ENCODE peak calls at places on chromosome 9, in seven cellular contexts. B is PC-3, J is MM.1S, O is neural progenitor cell, F is GM23248, N is GM23338, Y is hepatocyte. L is an unnamed sample.

GRCh38 chr9:135152608-135153337 is 65.3 kb downstream of the OLFM1 start:
- DNase-seq in B (no peak), J (no peak), O (peak; percentile 46), F (no peak), N (peak; percentile 68), Y (peak; percentile 73), L (no peak)

GRCh38 chr9:129007035-129007765 is 20.9 kb downstream of the SH3GLB2 start:
- DNase-seq in B (no peak), J (no peak), O (no peak), F (no peak), N (no peak), Y (peak; percentile 22), L (no peak)

GRCh38 chr9:72509053-72509452 is 12.4 kb upstream of the TMC1 start:
- DNase-seq in B (peak; percentile 48), J (no peak), O (no peak), F (peak; percentile 80), N (no peak), Y (no peak), L (no peak)

GRCh38 chr9:95852059-95853032 is 23.1 kb upstream of the ERCC6L2 start:
- DNase-seq in B (peak; percentile 73), J (no peak), O (no peak), F (peak; percentile 75), N (no peak), Y (no peak), L (no peak)

GRCh38 chr9:127311239-127311741 is 46.7 kb downstream of the GARNL3 start:
- DNase-seq in B (peak; percentile 86), J (no peak), O (peak; percentile 55), F (peak; percentile 89), N (peak; percentile 69), Y (peak; percentile 53), L (peak; percentile 11)

GRCh38 chr9:121222524-121223171 is 21.0 kb upstream of the RAB14 start:
- DNase-seq in B (peak; percentile 61), J (peak; percentile 35), O (peak; percentile 58), F (peak; percentile 84), N (peak; percentile 59), Y (peak; percentile 53), L (peak; percentile 37)

GRCh38 chr9:26261503-26262330 is 583.5 kb upstream of the TUSC1 start:
- DNase-seq in B (peak; percentile 86), J (no peak), O (no peak), F (peak; percentile 71), N (peak; percentile 34), Y (peak; percentile 45), L (no peak)

GRCh38 chr9:5999443-6000104 is 15.8 kb downstream of the RANBP6 start:
- DNase-seq in B (no peak), J (no peak), O (no peak), F (no peak), N (no peak), Y (no peak), L (no peak)

GRCh38 chr9:93268551-93269314 is 84.8 kb downstream of the WNK2 start:
- DNase-seq in B (no peak), J (peak; percentile 95), O (no peak), F (no peak), N (no peak), Y (peak; percentile 14), L (peak; percentile 97)

GRCh38 chr9:78544260-78544659 is 247.3 kb downstream of the PSAT1 start:
- DNase-seq in B (no peak), J (no peak), O (no peak), F (no peak), N (no peak), Y (no peak), L (no peak)

GRCh38 chr9:101229606-101230005 is 155.2 kb downstream of the BAAT start:
- DNase-seq in B (no peak), J (no peak), O (no peak), F (no peak), N (no peak), Y (no peak), L (no peak)

GRCh38 chr9:101376117-101376866 is 8.5 kb downstream of the BAAT start:
- DNase-seq in B (no peak), J (no peak), O (no peak), F (peak; percentile 95), N (no peak), Y (no peak), L (no peak)

GRCh38 chr9:32875242-32875641 is 91.9 kb downstream of the TMEM215 start:
- DNase-seq in B (peak; percentile 15), J (no peak), O (no peak), F (peak; percentile 62), N (no peak), Y (no peak), L (no peak)

GRCh38 chr9:38394419-38394818 is 1.9 kb downstream of the ALDH1B1 start:
- DNase-seq in B (no peak), J (no peak), O (no peak), F (no peak), N (no peak), Y (no peak), L (no peak)
- H3K27ac ChIP-seq in B (no peak overlapping the region), J (no peak overlapping the region), O (no peak overlapping the region), F (no peak overlapping the region), N (no peak overlapping the region), Y (no peak overlapping the region), L (no peak overlapping the region)

GRCh38 chr9:81759680-81760215 is 70.4 kb upstream of the TLE1 start:
- DNase-seq in B (peak; percentile 88), J (no peak), O (no peak), F (peak; percentile 93), N (no peak), Y (peak; percentile 81), L (no peak)
- TF ChIP-seq EZH2phosphoT487 in B (no peak), J (no peak), O (no peak), F (no peak), N (no peak), Y (no peak), L (no peak)

DNA sequence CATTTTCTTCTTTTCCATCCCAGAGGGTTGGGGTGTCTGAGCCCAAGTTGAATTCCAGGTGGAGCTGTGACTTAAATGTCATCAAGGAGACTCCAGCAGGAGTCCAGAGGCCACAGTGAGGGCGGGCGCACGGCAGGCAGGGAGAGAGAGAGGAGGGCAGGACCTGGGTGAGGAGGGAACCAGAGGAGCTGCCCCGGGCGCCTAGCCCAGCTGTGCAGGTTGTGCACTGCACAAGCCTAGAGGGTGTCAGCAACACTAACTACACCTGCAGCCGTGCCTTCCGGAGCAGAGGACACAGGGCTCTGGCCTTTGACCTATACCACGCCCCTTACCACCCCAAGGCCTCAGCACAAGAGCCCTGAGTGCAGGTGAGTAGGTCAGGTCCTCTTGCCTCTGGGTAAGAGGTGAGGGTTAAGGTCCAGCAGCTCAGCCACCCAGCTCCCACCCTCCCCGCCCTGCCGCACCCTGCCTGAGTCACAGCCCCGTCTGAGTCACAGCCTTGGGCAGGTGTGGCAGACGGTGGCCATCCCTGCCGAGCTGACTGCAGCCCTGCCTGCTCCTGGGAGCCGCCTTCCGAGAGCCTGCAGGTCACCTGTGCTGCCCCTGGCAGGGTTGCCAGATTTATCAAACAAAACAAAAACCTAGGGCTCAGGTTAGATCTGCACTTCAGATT is 6.4 kb upstream of the AGPAT2 start:
- DNase-seq in B (peak; percentile 89), J (no peak), O (no peak), F (peak; percentile 71), N (no peak), Y (peak; percentile 90), L (no peak)
- H3K27ac ChIP-seq in B (peak overlapping the region; percentile 98), J (no peak overlapping the region), O (no peak overlapping the region), F (no peak overlapping the region), N (no peak overlapping the region), Y (peak overlapping the region; percentile 98), L (no peak overlapping the region)

GRCh38 chr9:132846109-132846917 is 31.8 kb downstream of the AK8 start:
- DNase-seq in B (no peak), J (no peak), O (no peak), F (no peak), N (no peak), Y (no peak), L (no peak)
- TF ChIP-seq EZH2phosphoT487 in B (no peak), J (no peak), O (no peak), F (no peak), N (no peak), Y (no peak), L (no peak)

GRCh38 chr9:2817987-2818386 is 25.9 kb downstream of the PUM3 start:
- DNase-seq in B (no peak), J (no peak), O (no peak), F (peak; percentile 78), N (no peak), Y (peak; percentile 14), L (no peak)

GRCh38 chr9:2815661-2816060 is 28.2 kb downstream of the PUM3 start:
- DNase-seq in B (no peak), J (no peak), O (no peak), F (no peak), N (no peak), Y (no peak), L (no peak)

GRCh38 chr9:2819165-2819564 is 24.7 kb downstream of the PUM3 start:
- DNase-seq in B (no peak), J (no peak), O (no peak), F (no peak), N (no peak), Y (no peak), L (no peak)

GRCh38 chr9:2818486-2819121 is 25.3 kb downstream of the PUM3 start:
- DNase-seq in B (no peak), J (no peak), O (no peak), F (no peak), N (no peak), Y (no peak), L (no peak)

GRCh38 chr9:2816476-2817141 is 27.3 kb downstream of the PUM3 start:
- DNase-seq in B (no peak), J (no peak), O (no peak), F (peak; percentile 86), N (peak; percentile 28), Y (peak; percentile 38), L (no peak)
- H3K27ac ChIP-seq in B (no peak overlapping the region), J (no peak overlapping the region), O (no peak overlapping the region), F (peak overlapping the region; percentile 88), N (peak overlapping the region; percentile 43), Y (peak overlapping the region; percentile 64), L (no peak overlapping the region)

GRCh38 chr9:123825337-123825736 is 104.6 kb downstream of the DENND1A start:
- DNase-seq in B (no peak), J (no peak), O (peak; percentile 18), F (peak; percentile 13), N (peak; percentile 65), Y (no peak), L (no peak)
- TF ChIP-seq EZH2phosphoT487 in B (no peak), J (no peak), O (no peak), F (no peak), N (no peak), Y (no peak), L (no peak)

GRCh38 chr9:106622148-106622547 is 240.8 kb upstream of the ZNF462 start:
- DNase-seq in B (no peak), J (no peak), O (peak; percentile 32), F (no peak), N (no peak), Y (no peak), L (no peak)
- H3K27ac ChIP-seq in B (no peak overlapping the region), J (no peak overlapping the region), O (no peak overlapping the region), F (no peak overlapping the region), N (no peak overlapping the region), Y (no peak overlapping the region), L (no peak overlapping the region)

GRCh38 chr9:132404228-132404881 is 2.3 kb downstream of the TTF1 start:
- DNase-seq in B (no peak), J (no peak), O (no peak), F (no peak), N (no peak), Y (no peak), L (peak; percentile 37)
- TF ChIP-seq EZH2phosphoT487 in B (no peak), J (no peak), O (no peak), F (no peak), N (no peak), Y (no peak), L (no peak)

GRCh38 chr9:109469646-109470358 is 28.3 kb downstream of the PTPN3 start:
- DNase-seq in B (peak; percentile 80), J (peak; percentile 74), O (peak; percentile 77), F (peak; percentile 85), N (peak; percentile 83), Y (peak; percentile 86), L (peak; percentile 67)
- H3K27ac ChIP-seq in B (no peak overlapping the region), J (no peak overlapping the region), O (no peak overlapping the region), F (no peak overlapping the region), N (no peak overlapping the region), Y (peak overlapping the region; percentile 53), L (no peak overlapping the region)